ENCODE peak calls at places on chromosomes 6 and 20, in five cellular contexts. I is breast epithelium, O is mammary epithelial cell, P is GM12878, N is IMR-90. B is an unnamed sample. For H3K36me3, the result is how much of the 10 kb centered on the place peaks cover.

GRCh38 chr6:18595774-18596528 is 208.8 kb downstream of the RNF144B start:
- DNase-seq in N (peak), I (no peak), O (peak), P (no peak), B (no peak)

GRCh38 chr6:139490482-139490881 is 116.0 kb upstream of the CITED2 start:
- DNase-seq in P (no peak), I (no peak), O (no peak), N (peak), B (no peak)

GRCh38 chr6:15400572-15401004 is 154.7 kb downstream of the JARID2 start:
- DNase-seq in O (no peak), I (no peak), P (no peak), N (peak), B (no peak)

GRCh38 chr20:7836076-7836475 is 104.2 kb downstream of the HAO1 start:
- DNase-seq in I (no peak), O (no peak), N (no peak), P (no peak), B (no peak)

GRCh38 chr20:44198872-44199271 is 11.7 kb downstream of the OSER1 start:
- DNase-seq in N (no peak), P (no peak), I (no peak), O (no peak), B (no peak)

GRCh38 chr20:32681175-32682084 is 7.7 kb upstream of the C20orf203 start:
- DNase-seq in O (peak), N (peak), I (peak), P (no peak), B (peak)

GRCh38 chr20:840858-841567 is 7.5 kb downstream of the FAM110A start:
- DNase-seq in N (no peak), I (peak), P (no peak), O (peak), B (no peak)

GRCh38 chr6:118650500-118651281 is 700 bp downstream of the CEP85L start:
- DNase-seq in N (peak), P (no peak), O (peak), I (no peak), B (peak)

GRCh38 chr6:54624779-54625178 is 221.8 kb upstream of the FAM83B start:
- DNase-seq in I (no peak), O (no peak), P (no peak), N (peak), B (no peak)

GRCh38 chr6:33078442-33078841 is 2.7 kb downstream of the HLA-DPB1 start:
- DNase-seq in O (no peak), N (no peak), P (no peak), I (no peak), B (no peak)

GRCh38 chr6:29082457-29082856 is 4.7 kb downstream of the OR2B3 start:
- DNase-seq in I (no peak), P (no peak), N (no peak), O (no peak), B (no peak)

GRCh38 chr20:43590036-43590391 is 723 bp upstream of the IFT52 start:
- DNase-seq in O (no peak), I (no peak), P (no peak), N (no peak), B (no peak)

GRCh38 chr20:64225166-64225595 is 30.4 kb upstream of the PCMTD2 start:
- DNase-seq in O (no peak), I (no peak), P (no peak), N (no peak), B (no peak)

GRCh38 chr20:33415948-33416347 is 14.6 kb upstream of the CDK5RAP1 start:
- DNase-seq in P (no peak), I (no peak), O (peak), N (peak), B (no peak)

GRCh38 chr6:134431306-134431919 is 113.5 kb upstream of the SGK1 start:
- DNase-seq in I (no peak), O (peak), N (peak), P (no peak), B (no peak)

GRCh38 chr6:49563006-49563886 is 12.8 kb downstream of the C6orf141 start:
- DNase-seq in O (no peak), I (no peak), N (no peak), P (no peak), B (no peak)

GRCh38 chr6:63430985-63431519 is 111.3 kb upstream of the LGSN start:
- DNase-seq in N (no peak), P (no peak), I (no peak), O (no peak), B (no peak)

GRCh38 chr6:42563697-42564495 is at the start of gene UBR2:
- DNase-seq in N (peak), I (peak), P (peak), O (peak), B (peak)

GRCh38 chr6:1786455-1787108 is 176.9 kb downstream of the FOXC1 start:
- DNase-seq in P (peak), I (no peak), O (no peak), N (no peak), B (no peak)

GRCh38 chr6:17491416-17492142 is 98.2 kb downstream of the CAP2 start:
- DNase-seq in N (no peak), P (no peak), O (no peak), I (no peak), B (no peak)

GRCh38 chr6:31396422-31397152 is 6.8 kb upstream of the MICA start:
- DNase-seq in O (peak), P (no peak), N (peak), I (peak), B (no peak)

GRCh38 chr6:3258201-3258600 is 546 bp upstream of the PSMG4 start:
- DNase-seq in N (no peak), O (no peak), I (no peak), P (no peak), B (no peak)

GRCh38 chr6:1535295-1535694 is 74.4 kb upstream of the FOXC1 start:
- DNase-seq in P (no peak), N (no peak), O (peak), I (no peak), B (no peak)

GRCh38 chr6:31727034-31727716 is 1.9 kb downstream of the DDAH2 start:
- DNase-seq in P (no peak), O (no peak), N (no peak), I (no peak), B (no peak)

GRCh38 chr20:62887147-62887859 is 25.7 kb upstream of the TCFL5 start:
- DNase-seq in O (peak), N (peak), P (no peak), I (peak), B (peak)

GRCh38 chr6:138246650-138247440 is 28.6 kb upstream of the PBOV1 start:
- DNase-seq in P (no peak), O (peak), I (no peak), N (no peak), B (no peak)

GRCh38 chr6:15500078-15500740 is 162.6 kb downstream of the DTNBP1 start:
- DNase-seq in P (no peak), N (no peak), O (no peak), I (peak), B (no peak)

GRCh38 chr20:4513720-4514119 is 208.0 kb upstream of the PRND start:
- DNase-seq in I (no peak), O (peak), P (no peak), N (peak), B (no peak)

GRCh38 chr6:141105481-141105880 is 1027.2 kb upstream of the GJE1 start:
- DNase-seq in P (no peak), I (no peak), N (peak), O (no peak), B (no peak)

GRCh38 chr20:17625246-17626051 is 55.6 kb downstream of the DSTN start:
- DNase-seq in I (peak), N (no peak), O (no peak), P (no peak), B (peak)

GRCh38 chr20:23565503-23566056 is 2.7 kb downstream of the CST9L start:
- DNase-seq in O (no peak), I (no peak), N (no peak), P (no peak), B (no peak)

GRCh38 chr20:63070301-63070625 is 63.5 kb upstream of the BHLHE23 start:
- DNase-seq in N (no peak), O (no peak), P (no peak), I (no peak), B (peak)

GRCh38 chr6:30480536-30481156 is 8.7 kb upstream of the HLA-E start:
- DNase-seq in P (no peak), I (no peak), O (no peak), N (no peak), B (no peak)

GRCh38 chr6:3729603-3730344 is 21.7 kb downstream of the PXDC1 start:
- DNase-seq in I (peak), N (no peak), P (no peak), O (no peak), B (no peak)

GRCh38 chr20:58087567-58087858 is 140.9 kb downstream of the ANKRD60 start:
- DNase-seq in N (no peak), O (no peak), I (no peak), P (no peak), B (no peak)
- TF ChIP-seq CTCF in N (no peak), O (no peak), I (no peak), P (no peak), B (peak)

GRCh38 chr6:35087361-35088280 is 53.5 kb downstream of the TCP11 start:
- DNase-seq in P (no peak), N (no peak), O (no peak), I (no peak), B (no peak)
- H3K36me3 ChIP-seq in P (under half), N (under half), O (under half), I (under half), B (under half)

GRCh38 chr6:71107935-71108420 is 151.1 kb upstream of the B3GAT2 start:
- DNase-seq in N (peak), I (no peak), P (no peak), O (peak), B (no peak)
- H3K4me3 ChIP-seq in N (peak), I (peak), P (no peak), O (no peak), B (no peak)

GRCh38 chr6:115601509-115601908 is 459.2 kb downstream of the FRK start:
- DNase-seq in N (no peak), I (no peak), O (no peak), P (no peak), B (no peak)
- TF ChIP-seq CTCF in N (no peak), I (no peak), O (no peak), P (no peak), B (no peak)

GRCh38 chr20:36804425-36804824 is 30.9 kb upstream of the DSN1 start:
- DNase-seq in P (no peak), O (no peak), N (no peak), I (no peak), B (no peak)

GRCh38 chr20:36796117-36796516 is 22.6 kb upstream of the DSN1 start:
- DNase-seq in O (no peak), N (no peak), P (no peak), I (no peak), B (no peak)

GRCh38 chr20:36802326-36803223 is 29.0 kb upstream of the DSN1 start:
- DNase-seq in O (peak), I (no peak), P (no peak), N (peak), B (no peak)

GRCh38 chr20:36796868-36797267 is 23.3 kb upstream of the DSN1 start:
- DNase-seq in P (no peak), I (no peak), O (no peak), N (no peak), B (no peak)

GRCh38 chr20:36800410-36800809 is 26.8 kb upstream of the DSN1 start:
- DNase-seq in O (no peak), I (no peak), P (no peak), N (no peak), B (no peak)
- H3K36me3 ChIP-seq in O (under half), I (under half), P (under half), N (half or more), B (half or more)

DNA sequence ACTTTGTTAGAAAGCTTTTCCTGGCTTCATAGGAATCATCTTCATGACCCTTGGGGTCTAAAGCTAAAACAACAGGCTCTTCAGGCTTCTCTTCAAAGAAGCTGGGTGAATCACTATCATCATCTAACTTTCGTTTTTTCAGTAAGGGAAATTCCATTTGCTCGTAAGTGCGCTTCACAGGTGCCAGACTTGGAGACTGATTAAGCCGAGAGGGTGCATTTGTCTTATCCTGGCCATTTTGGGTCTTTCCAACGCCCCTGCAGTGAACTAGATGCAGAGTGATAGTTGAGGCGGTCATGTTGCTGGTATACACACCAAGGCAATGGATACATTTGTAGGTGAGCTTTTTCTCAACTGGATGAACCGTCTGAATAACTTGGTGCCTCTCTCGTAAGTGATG is 38.8 kb downstream of the ADNP start:
- DNase-seq in O (no peak), P (no peak), N (no peak), I (no peak), B (no peak)
- H3K4me3 ChIP-seq in O (no peak), P (no peak), N (no peak), I (no peak), B (no peak)

GRCh38 chr6:13046084-13046483 is 282.3 kb downstream of the TBC1D7 start:
- DNase-seq in P (no peak), O (no peak), I (no peak), N (no peak), B (no peak)

GRCh38 chr6:13045676-13046075 is 282.7 kb downstream of the TBC1D7 start:
- DNase-seq in N (no peak), O (no peak), P (no peak), I (no peak), B (no peak)

GRCh38 chr6:13044896-13045295 is 283.4 kb downstream of the TBC1D7 start:
- DNase-seq in I (no peak), O (no peak), N (no peak), P (no peak), B (no peak)

GRCh38 chr6:13048113-13048512 is 280.2 kb downstream of the TBC1D7 start:
- DNase-seq in P (no peak), N (no peak), O (peak), I (no peak), B (no peak)

DNA sequence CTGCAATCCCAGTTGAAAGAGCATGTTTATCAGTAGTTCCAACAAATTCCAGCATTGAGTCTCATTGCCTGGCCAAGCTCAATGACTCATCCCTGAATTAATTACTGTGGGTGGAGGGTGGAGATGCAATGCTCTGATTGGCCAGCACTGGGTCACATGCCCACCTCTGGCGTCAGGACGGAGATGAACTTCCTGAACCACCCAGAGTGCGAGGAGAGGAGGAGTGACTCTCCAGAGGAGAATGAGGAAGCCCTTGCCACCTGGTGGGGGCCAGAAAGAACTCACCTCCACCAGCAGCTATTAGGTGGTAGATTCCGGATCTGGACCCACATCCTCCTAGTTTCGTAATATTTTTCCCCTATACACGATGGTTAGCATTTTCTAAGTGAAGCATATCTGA is 283.9 kb downstream of the TBC1D7 start:
- DNase-seq in P (no peak), I (no peak), N (no peak), O (peak), B (no peak)
- TF ChIP-seq CTCF in P (no peak), I (no peak), N (no peak), O (no peak), B (no peak)